ENCODE peak calls at places on chromosomes 2 and 18, in four cellular contexts. One of them, this sample, is unnamed.

GRCh38 chr2:62998949-62999348 is 51.7 kb upstream of the OTX1 start:
- DNase-seq in breast epithelium: no peak
- DNase-seq in ovary: no peak
- DNase-seq in adrenal gland: no peak
- DNase-seq in this sample: no peak

GRCh38 chr2:239368906-239369584 is 31.8 kb downstream of the HDAC4 start:
- DNase-seq in breast epithelium: peak; percentile 45
- DNase-seq in ovary: no peak
- DNase-seq in adrenal gland: no peak
- DNase-seq in this sample: no peak

GRCh38 chr2:196448680-196449079 is 190.8 kb upstream of the CCDC150 start:
- DNase-seq in breast epithelium: no peak
- DNase-seq in ovary: no peak
- DNase-seq in adrenal gland: no peak
- DNase-seq in this sample: no peak

GRCh38 chr2:230762317-230762896 is 49.8 kb downstream of the CAB39 start:
- DNase-seq in breast epithelium: no peak
- DNase-seq in ovary: no peak
- DNase-seq in adrenal gland: no peak
- DNase-seq in this sample: no peak

GRCh38 chr2:156189143-156189542 is 143.4 kb downstream of the NR4A2 start:
- DNase-seq in breast epithelium: no peak
- DNase-seq in ovary: no peak
- DNase-seq in adrenal gland: no peak
- DNase-seq in this sample: no peak

GRCh38 chr2:37802899-37803379 is 122.1 kb upstream of the RMDN2 start:
- DNase-seq in breast epithelium: no peak
- DNase-seq in ovary: no peak
- DNase-seq in adrenal gland: no peak
- DNase-seq in this sample: no peak

GRCh38 chr2:121193185-121193584 is 91.8 kb downstream of the TFCP2L1 start:
- DNase-seq in breast epithelium: no peak
- DNase-seq in ovary: no peak
- DNase-seq in adrenal gland: no peak
- DNase-seq in this sample: no peak

GRCh38 chr18:74493689-74494088 is 2.5 kb upstream of the CNDP2 start:
- DNase-seq in breast epithelium: no peak
- DNase-seq in ovary: no peak
- DNase-seq in adrenal gland: peak; percentile 10
- DNase-seq in this sample: no peak

GRCh38 chr2:49080681-49081080 is 73.6 kb downstream of the FSHR start:
- DNase-seq in breast epithelium: no peak
- DNase-seq in ovary: no peak
- DNase-seq in adrenal gland: no peak
- DNase-seq in this sample: no peak

GRCh38 chr2:217625475-217626245 is 377.1 kb downstream of the TNS1 start:
- DNase-seq in breast epithelium: no peak
- DNase-seq in ovary: no peak
- DNase-seq in adrenal gland: no peak
- DNase-seq in this sample: no peak

GRCh38 chr2:162382283-162382682 is 38.4 kb downstream of the GCA start:
- DNase-seq in breast epithelium: no peak
- DNase-seq in ovary: no peak
- DNase-seq in adrenal gland: no peak
- DNase-seq in this sample: no peak

GRCh38 chr18:59123588-59124369 is 15.9 kb upstream of the SEC11C start:
- DNase-seq in breast epithelium: no peak
- DNase-seq in ovary: no peak
- DNase-seq in adrenal gland: no peak
- DNase-seq in this sample: no peak

GRCh38 chr2:110726285-110726684 is 6.1 kb upstream of the ACOXL start:
- DNase-seq in breast epithelium: no peak
- DNase-seq in ovary: no peak
- DNase-seq in adrenal gland: no peak
- DNase-seq in this sample: no peak

GRCh38 chr2:226873826-226874225 is 38.0 kb downstream of the RHBDD1 start:
- DNase-seq in breast epithelium: no peak
- DNase-seq in ovary: no peak
- DNase-seq in adrenal gland: no peak
- DNase-seq in this sample: no peak

GRCh38 chr2:16647992-16648617 is 17.5 kb downstream of the CYRIA start:
- DNase-seq in breast epithelium: no peak
- DNase-seq in ovary: no peak
- DNase-seq in adrenal gland: no peak
- DNase-seq in this sample: no peak

GRCh38 chr2:124213977-124214587 is 189.0 kb downstream of the CNTNAP5 start:
- DNase-seq in breast epithelium: no peak
- DNase-seq in ovary: no peak
- DNase-seq in adrenal gland: no peak
- DNase-seq in this sample: no peak

GRCh38 chr2:34161546-34161945 is 562.4 kb upstream of the FAM98A start:
- DNase-seq in breast epithelium: no peak
- DNase-seq in ovary: no peak
- DNase-seq in adrenal gland: no peak
- DNase-seq in this sample: no peak

GRCh38 chr2:182110326-182110725 is 124.7 kb downstream of the PPP1R1C start:
- DNase-seq in breast epithelium: no peak
- DNase-seq in ovary: no peak
- DNase-seq in adrenal gland: no peak
- DNase-seq in this sample: no peak

GRCh38 chr2:53130441-53130943 is 637.1 kb upstream of the CHAC2 start:
- DNase-seq in breast epithelium: no peak
- DNase-seq in ovary: no peak
- DNase-seq in adrenal gland: no peak
- DNase-seq in this sample: no peak

GRCh38 chr2:46298522-46299351 is 1.5 kb downstream of the EPAS1 start:
- DNase-seq in breast epithelium: peak; percentile 59
- DNase-seq in ovary: peak; percentile 78
- DNase-seq in adrenal gland: peak; percentile 51
- DNase-seq in this sample: no peak

GRCh38 chr2:39781697-39782096 is 2.6 kb upstream of the THUMPD2 start:
- DNase-seq in breast epithelium: no peak
- DNase-seq in ovary: no peak
- DNase-seq in adrenal gland: no peak
- DNase-seq in this sample: no peak

GRCh38 chr2:20650412-20650879 is 452 bp downstream of the HS1BP3 start:
- DNase-seq in breast epithelium: no peak
- DNase-seq in ovary: no peak
- DNase-seq in adrenal gland: peak; percentile 50
- DNase-seq in this sample: no peak

GRCh38 chr2:65409045-65409444 is 23.4 kb downstream of the SPRED2 start:
- DNase-seq in breast epithelium: no peak
- DNase-seq in ovary: no peak
- DNase-seq in adrenal gland: no peak
- DNase-seq in this sample: no peak

GRCh38 chr2:36798724-36799123 is 102.2 kb downstream of the VIT start:
- DNase-seq in breast epithelium: no peak
- DNase-seq in ovary: no peak
- DNase-seq in adrenal gland: no peak
- DNase-seq in this sample: no peak

GRCh38 chr2:107553045-107553444 is 273.6 kb upstream of the RGPD4 start:
- DNase-seq in breast epithelium: no peak
- DNase-seq in ovary: no peak
- DNase-seq in adrenal gland: no peak
- DNase-seq in this sample: no peak

GRCh38 chr2:240303896-240304745 is 131.3 kb upstream of the GPC1 start:
- DNase-seq in breast epithelium: peak; percentile 48
- DNase-seq in ovary: peak; percentile 24
- DNase-seq in adrenal gland: no peak
- DNase-seq in this sample: no peak

GRCh38 chr2:204078003-204078698 is 141.6 kb downstream of the ICOS start:
- DNase-seq in breast epithelium: no peak
- DNase-seq in ovary: no peak
- DNase-seq in adrenal gland: no peak
- DNase-seq in this sample: no peak

GRCh38 chr2:112482309-112483046 is 522 bp downstream of the TTL start:
- DNase-seq in breast epithelium: no peak
- DNase-seq in ovary: peak; percentile 52
- DNase-seq in adrenal gland: peak; percentile 39
- DNase-seq in this sample: peak; percentile 49

GRCh38 chr2:237483018-237483731 is 3.9 kb upstream of the MLPH start:
- DNase-seq in breast epithelium: no peak
- DNase-seq in ovary: no peak
- DNase-seq in adrenal gland: no peak
- DNase-seq in this sample: peak; percentile 60

GRCh38 chr18:48729421-48729820 is 190.6 kb downstream of the CTIF start:
- DNase-seq in breast epithelium: no peak
- DNase-seq in ovary: no peak
- DNase-seq in adrenal gland: no peak
- DNase-seq in this sample: no peak

GRCh38 chr2:55906993-55907392 is 16.6 kb downstream of the EFEMP1 start:
- DNase-seq in breast epithelium: no peak
- DNase-seq in ovary: no peak
- DNase-seq in adrenal gland: no peak
- DNase-seq in this sample: no peak

GRCh38 chr2:53987336-53987921 is 16.6 kb upstream of the PSME4 start:
- DNase-seq in breast epithelium: no peak
- DNase-seq in ovary: no peak
- DNase-seq in adrenal gland: no peak
- DNase-seq in this sample: no peak

GRCh38 chr2:38146302-38146916 is 70.5 kb upstream of the CYP1B1 start:
- DNase-seq in breast epithelium: no peak
- DNase-seq in ovary: peak; percentile 71
- DNase-seq in adrenal gland: peak; percentile 35
- DNase-seq in this sample: no peak

GRCh38 chr2:96143848-96144480 is 1.3 kb downstream of the DUSP2 start:
- DNase-seq in breast epithelium: no peak
- DNase-seq in ovary: peak; percentile 34
- DNase-seq in adrenal gland: no peak
- DNase-seq in this sample: peak; percentile 49

GRCh38 chr2:9114457-9114856 is 92.2 kb upstream of the ASAP2 start:
- DNase-seq in breast epithelium: no peak
- DNase-seq in ovary: no peak
- DNase-seq in adrenal gland: no peak
- DNase-seq in this sample: no peak

GRCh38 chr2:98455494-98455976 is 10.9 kb downstream of the INPP4A start:
- DNase-seq in breast epithelium: no peak
- DNase-seq in ovary: no peak
- DNase-seq in adrenal gland: no peak
- DNase-seq in this sample: no peak

GRCh38 chr2:239519081-239519920 is 118.5 kb upstream of the HDAC4 start:
- DNase-seq in breast epithelium: no peak
- DNase-seq in ovary: no peak
- DNase-seq in adrenal gland: no peak
- DNase-seq in this sample: no peak

DNA sequence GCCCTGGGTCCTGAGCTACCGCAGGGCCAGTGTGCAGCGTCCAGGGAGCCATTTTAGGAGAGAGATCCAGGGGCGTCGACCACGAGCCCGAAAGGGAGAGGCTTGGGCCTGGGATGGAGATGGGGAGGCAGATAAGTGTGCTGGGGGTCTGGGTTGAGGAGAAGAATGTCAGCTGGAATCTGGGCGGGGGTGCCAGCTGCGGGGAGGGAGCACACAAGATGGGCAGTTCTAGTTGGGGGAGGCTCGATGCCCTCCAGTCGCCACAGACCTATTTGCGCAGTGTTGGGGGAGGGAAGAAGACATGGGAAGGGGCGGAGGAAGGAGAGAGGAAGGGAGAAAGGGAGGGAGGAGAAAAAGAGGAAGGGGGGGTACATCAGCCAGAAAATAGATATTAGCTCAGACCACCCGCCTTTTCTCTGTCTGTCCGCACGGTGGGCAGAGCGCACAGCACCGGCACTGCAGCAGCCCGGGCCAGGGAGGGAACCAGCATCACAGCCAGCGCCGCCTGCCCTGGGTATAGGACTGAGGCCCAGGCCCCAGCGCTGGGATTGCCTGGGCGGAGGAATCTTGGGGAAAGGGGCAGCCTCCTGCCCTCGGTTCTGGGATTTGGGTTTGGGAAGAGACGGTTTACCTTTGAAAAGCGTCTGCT is 1.9 kb upstream of the HOXD11 start:
- DNase-seq in breast epithelium: no peak
- DNase-seq in ovary: no peak
- DNase-seq in adrenal gland: no peak
- DNase-seq in this sample: no peak
- TF ChIP-seq POLR2A in breast epithelium: no peak
- TF ChIP-seq POLR2A in ovary: no peak
- TF ChIP-seq POLR2A in adrenal gland: no peak
- TF ChIP-seq POLR2A in this sample: no peak

GRCh38 chr18:4106407-4107033 is 348.6 kb downstream of the DLGAP1 start:
- DNase-seq in breast epithelium: peak; percentile 67
- DNase-seq in ovary: peak; percentile 75
- DNase-seq in adrenal gland: peak; percentile 62
- DNase-seq in this sample: peak; percentile 79
- H3K4me3 ChIP-seq in breast epithelium: no peak overlapping the region
- H3K4me3 ChIP-seq in ovary: no peak overlapping the region
- H3K4me3 ChIP-seq in adrenal gland: no peak overlapping the region
- H3K4me3 ChIP-seq in this sample: no peak overlapping the region

GRCh38 chr2:127610561-127610960 is 35.4 kb upstream of the GPR17 start:
- DNase-seq in breast epithelium: peak; percentile 12
- DNase-seq in ovary: no peak
- DNase-seq in adrenal gland: no peak
- DNase-seq in this sample: peak; percentile 32
- H3K4me1 ChIP-seq in breast epithelium: no peaks in the 10 kb centered on the region
- H3K4me1 ChIP-seq in ovary: no peaks in the 10 kb centered on the region
- H3K4me1 ChIP-seq in adrenal gland: no peaks in the 10 kb centered on the region
- H3K4me1 ChIP-seq in this sample: no peaks in the 10 kb centered on the region

GRCh38 chr2:225041210-225041870 is 928 bp downstream of the DOCK10 start:
- DNase-seq in breast epithelium: no peak
- DNase-seq in ovary: peak; percentile 57
- DNase-seq in adrenal gland: no peak
- DNase-seq in this sample: peak; percentile 72
- TF ChIP-seq POLR2A in breast epithelium: no peak
- TF ChIP-seq POLR2A in ovary: no peak
- TF ChIP-seq POLR2A in adrenal gland: no peak
- TF ChIP-seq POLR2A in this sample: no peak

This sample was measured in Peyer's patch.